ENCODE peak calls at places on chromosomes 11 and 22, in five cellular contexts. X, I, Y, H and F are unnamed samples.

GRCh38 chr11:94796863-94797262 is 28.7 kb downstream of the AMOTL1 start:
- DNase-seq in Y (no peak), H (no peak), I (no peak), X (no peak), F (no peak)

GRCh38 chr22:37485714-37486223 is 415 bp downstream of the MFNG start:
- DNase-seq in X (no peak), I (no peak), H (no peak), Y (no peak), F (peak)

GRCh38 chr22:30041881-30042280 is 38.4 kb upstream of the HORMAD2 start:
- DNase-seq in Y (no peak), H (no peak), I (no peak), X (peak), F (no peak)

GRCh38 chr11:20501971-20502370 is 97.4 kb upstream of the SLC6A5 start:
- DNase-seq in Y (no peak), X (no peak), I (no peak), H (no peak), F (no peak)

GRCh38 chr11:119062779-119063178 is 4.8 kb upstream of the VPS11 start:
- DNase-seq in X (peak), H (peak), I (no peak), Y (no peak), F (no peak)

GRCh38 chr11:63999349-64000025 is 13.2 kb downstream of the OTUB1 start:
- DNase-seq in X (peak), Y (peak), H (peak), I (no peak), F (peak)

GRCh38 chr22:50473855-50474671 is 772 bp downstream of the SBF1 start:
- DNase-seq in X (peak), Y (peak), H (no peak), I (peak), F (no peak)

GRCh38 chr11:37468344-37468743 is 870.3 kb upstream of the RAG2 start:
- DNase-seq in I (no peak), Y (no peak), X (peak), H (no peak), F (no peak)

GRCh38 chr11:130396965-130397364 is 31.4 kb downstream of the ADAMTS8 start:
- DNase-seq in Y (no peak), X (no peak), I (no peak), H (no peak), F (no peak)

GRCh38 chr11:62143727-62144126 is 19.9 kb downstream of the INCENP start:
- DNase-seq in I (no peak), H (no peak), Y (no peak), X (no peak), F (no peak)
- TF ChIP-seq CTCF in I (peak), H (no peak), Y (no peak), X (no peak), F (no peak)

GRCh38 chr22:24177456-24177855 is 3.8 kb upstream of the SUSD2 start:
- DNase-seq in Y (no peak), H (no peak), X (no peak), I (no peak), F (no peak)

GRCh38 chr22:24179478-24180210 is 1.6 kb upstream of the SUSD2 start:
- DNase-seq in X (no peak), H (no peak), I (no peak), Y (no peak), F (no peak)

GRCh38 chr22:24178021-24178431 is 3.3 kb upstream of the SUSD2 start:
- DNase-seq in X (no peak), Y (no peak), I (no peak), H (no peak), F (no peak)

GRCh38 chr22:24177045-24177444 is 4.2 kb upstream of the SUSD2 start:
- DNase-seq in Y (no peak), H (no peak), X (no peak), I (no peak), F (no peak)

DNA sequence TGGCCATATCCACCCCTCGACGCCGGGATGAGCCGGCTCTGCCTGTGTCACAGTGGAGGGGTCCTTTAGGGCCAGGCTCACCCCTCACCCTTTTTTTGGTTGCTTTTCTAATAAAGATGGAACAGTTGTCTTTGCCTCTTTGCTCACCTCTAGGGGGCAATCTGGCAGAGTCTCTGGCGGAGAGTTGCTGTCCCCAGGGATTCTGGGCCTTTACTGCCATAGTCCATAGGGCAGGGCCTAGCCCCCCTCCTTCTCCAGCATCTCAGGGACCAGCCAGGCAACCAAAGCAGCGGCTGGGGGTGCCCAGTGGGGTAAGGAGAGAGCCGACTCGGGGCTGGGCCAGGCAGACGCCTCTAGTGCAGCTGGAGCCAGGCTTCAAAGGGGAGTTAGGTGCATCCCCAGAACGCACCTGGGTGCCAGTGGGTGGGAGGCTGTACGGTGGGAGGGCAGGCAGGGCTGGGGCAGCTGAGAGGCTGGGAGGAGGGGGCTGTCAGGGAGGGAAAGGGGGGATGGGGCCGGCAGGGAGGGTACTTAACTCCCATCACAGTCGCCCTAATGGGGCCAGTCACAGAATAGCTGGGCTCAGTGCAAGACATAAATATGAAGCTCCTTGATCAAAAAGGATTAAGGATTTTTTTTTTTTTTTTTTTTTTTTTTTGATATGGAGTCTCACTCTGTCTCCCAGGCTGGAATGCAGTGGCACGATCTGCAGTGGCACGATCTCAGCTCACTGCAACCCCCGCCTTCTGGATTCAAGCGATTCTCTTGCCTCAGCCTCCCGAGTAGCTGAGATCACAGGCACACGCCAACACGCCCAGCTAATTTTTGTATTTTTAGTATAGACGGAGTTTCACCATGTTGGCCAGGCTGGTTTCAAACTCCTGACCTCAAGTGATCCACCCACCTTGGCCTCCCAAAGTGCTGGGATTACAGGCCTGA is 2.5 kb upstream of the SUSD2 start:
- DNase-seq in I (no peak), H (no peak), X (no peak), Y (peak), F (no peak)
- TF ChIP-seq CTCF in I (peak), H (no peak), X (peak), Y (peak), F (peak)

DNA sequence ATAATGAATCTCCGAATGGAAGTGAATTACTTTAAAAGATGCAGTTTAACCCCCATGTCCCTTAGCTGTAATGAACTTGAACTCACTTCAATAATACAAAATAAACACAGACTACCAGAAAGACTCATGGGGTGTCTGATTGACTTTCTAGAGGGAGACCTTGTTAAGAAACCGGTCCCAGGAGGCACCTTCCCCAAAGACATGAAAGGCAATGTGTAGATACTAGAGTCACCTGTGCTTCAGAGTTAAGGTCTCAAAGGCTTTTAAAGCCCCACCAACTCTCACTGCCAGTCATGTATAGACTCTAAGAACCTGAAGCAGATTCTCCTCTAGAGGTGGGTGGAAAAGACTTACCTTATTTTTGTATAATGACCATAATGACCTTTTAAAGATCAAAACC is at the start of gene OR8J1:
- DNase-seq in Y (no peak), I (no peak), H (no peak), X (no peak), F (no peak)
- TF ChIP-seq CTCF in Y (no peak), I (no peak), H (no peak), X (no peak), F (no peak)

DNA sequence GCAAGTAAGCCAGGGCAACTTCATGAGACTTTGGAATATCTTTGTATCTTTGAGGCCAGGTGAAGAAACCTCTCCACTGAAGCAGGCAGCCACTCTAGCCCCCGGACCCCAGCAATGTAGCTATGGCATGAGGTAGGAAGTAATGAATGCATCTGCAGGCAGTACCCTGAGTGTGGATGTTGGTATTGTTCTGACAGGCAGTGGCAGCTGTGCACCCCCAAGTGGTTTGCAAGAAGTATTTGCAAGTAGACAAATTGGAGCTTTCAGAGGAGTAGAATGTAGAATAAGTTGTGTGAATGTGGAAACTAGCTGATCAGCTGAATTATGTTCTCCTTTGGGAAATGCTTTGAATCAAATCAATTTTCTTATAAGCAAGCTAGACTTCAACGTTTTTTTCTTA is 194.4 kb upstream of the PGR start:
- DNase-seq in H (no peak), Y (peak), X (peak), I (no peak), F (no peak)
- TF ChIP-seq CTCF in H (no peak), Y (peak), X (no peak), I (no peak), F (no peak)

GRCh38 chr11:15500643-15501042 is 385.9 kb downstream of the INSC start:
- DNase-seq in X (no peak), H (no peak), I (no peak), Y (peak), F (no peak)
- TF ChIP-seq CTCF in X (no peak), H (no peak), I (no peak), Y (peak), F (no peak)

GRCh38 chr11:123209591-123209990 is 14.5 kb upstream of the CLMP start:
- DNase-seq in X (no peak), Y (no peak), H (no peak), I (no peak), F (no peak)

GRCh38 chr11:123213307-123213708 is 18.3 kb upstream of the CLMP start:
- DNase-seq in X (no peak), I (no peak), Y (no peak), H (no peak), F (no peak)

GRCh38 chr11:123211134-123211879 is 16.3 kb upstream of the CLMP start:
- DNase-seq in Y (no peak), I (no peak), H (no peak), X (no peak), F (no peak)

GRCh38 chr11:123212406-123212805 is 17.4 kb upstream of the CLMP start:
- DNase-seq in H (no peak), X (peak), I (no peak), Y (no peak), F (no peak)

GRCh38 chr11:123211981-123212380 is 16.9 kb upstream of the CLMP start:
- DNase-seq in X (no peak), H (no peak), Y (peak), I (no peak), F (no peak)
- TF ChIP-seq CTCF in X (no peak), H (no peak), Y (no peak), I (no peak), F (no peak)